ENCODE peak calls at places on chromosome 1, in seven cellular contexts. Y is sigmoid colon, A is suprapubic skin, F is transverse colon, Z is H1, C is prostate gland, Q is ovary. I is an unnamed sample.

GRCh38 chr1:19858894-19859293 is 23.3 kb upstream of the OTUD3 start:
- DNase-seq in F (no peak), Q (no peak), Y (no peak), A (no peak), Z (no peak), C (no peak), I (no peak)

GRCh38 chr1:45329445-45329844 is 2.8 kb downstream of the HPDL start:
- DNase-seq in A (no peak), Q (no peak), F (no peak), Y (no peak), C (no peak), Z (peak), I (no peak)

GRCh38 chr1:110594466-110595076 is 11.6 kb downstream of the KCNA2 start:
- DNase-seq in Z (no peak), C (no peak), A (no peak), F (no peak), Q (no peak), Y (no peak), I (no peak)

GRCh38 chr1:86990826-86991225 is 76.4 kb downstream of the HS2ST1 start:
- DNase-seq in F (no peak), Y (no peak), A (no peak), Q (no peak), Z (no peak), C (no peak), I (no peak)

GRCh38 chr1:174211486-174211885 is 52.2 kb downstream of the RABGAP1L start:
- DNase-seq in Z (no peak), F (no peak), C (no peak), Y (no peak), A (no peak), Q (no peak), I (no peak)

GRCh38 chr1:244318512-244318911 is 133.2 kb downstream of the ADSS2 start:
- DNase-seq in C (no peak), Q (no peak), A (no peak), Z (no peak), Y (no peak), F (no peak), I (no peak)

GRCh38 chr1:11071463-11072215 is 11.8 kb upstream of the SRM start:
- DNase-seq in Q (no peak), C (peak), F (no peak), Y (peak), A (peak), Z (no peak), I (no peak)

GRCh38 chr1:155871390-155871789 is 12.0 kb downstream of the SYT11 start:
- DNase-seq in Q (peak), C (no peak), A (no peak), Z (no peak), Y (peak), F (no peak), I (no peak)

GRCh38 chr1:54959241-54959640 is 21.2 kb upstream of the TMEM61 start:
- DNase-seq in Q (no peak), C (no peak), A (no peak), Z (no peak), Y (no peak), F (no peak), I (no peak)

GRCh38 chr1:58932820-58933598 is 149.2 kb upstream of the JUN start:
- DNase-seq in Z (no peak), Q (no peak), C (peak), A (no peak), F (peak), Y (no peak), I (no peak)

GRCh38 chr1:56934400-56935080 is 31.3 kb downstream of the C8B start:
- DNase-seq in F (no peak), Q (no peak), C (no peak), Z (no peak), A (no peak), Y (no peak), I (no peak)

GRCh38 chr1:174191255-174191906 is 32.1 kb downstream of the RABGAP1L start:
- DNase-seq in C (no peak), Z (no peak), Y (no peak), Q (no peak), A (no peak), F (no peak), I (no peak)

GRCh38 chr1:65422241-65423203 is 2.1 kb downstream of the LEPR start:
- DNase-seq in C (no peak), Z (no peak), Y (no peak), Q (no peak), A (no peak), F (no peak), I (no peak)
- TF ChIP-seq POLR2A in C (no peak), Z (no peak), Y (no peak), Q (no peak), A (no peak), F (no peak), I (no peak)

GRCh38 chr1:26159113-26160039 is 497 bp downstream of the FAM110D start:
- DNase-seq in Q (no peak), Y (no peak), F (no peak), A (no peak), C (no peak), Z (no peak), I (no peak)

GRCh38 chr1:26160527-26161407 is 1.9 kb downstream of the FAM110D start:
- DNase-seq in Y (no peak), F (no peak), A (no peak), C (no peak), Q (no peak), Z (no peak), I (no peak)

GRCh38 chr1:26162220-26162703 is 3.4 kb downstream of the FAM110D start:
- DNase-seq in A (no peak), C (no peak), Q (no peak), F (no peak), Y (no peak), Z (no peak), I (no peak)

GRCh38 chr1:26163684-26164035 is 4.8 kb downstream of the FAM110D start:
- DNase-seq in C (no peak), Y (no peak), F (no peak), Q (no peak), A (no peak), Z (no peak), I (no peak)

GRCh38 chr1:26161408-26162219 is 2.7 kb downstream of the FAM110D start:
- DNase-seq in A (no peak), F (peak), Q (peak), Y (no peak), C (no peak), Z (no peak), I (no peak)
- TF ChIP-seq POLR2A in A (no peak), F (no peak), Q (no peak), Y (no peak), C (no peak), Z (no peak), I (no peak)

GRCh38 chr1:27615346-27616004 is 11.5 kb upstream of the AHDC1 start:
- DNase-seq in Q (no peak), Z (no peak), F (no peak), C (no peak), Y (no peak), A (peak), I (no peak)
- TF ChIP-seq POLR2A in Q (no peak), Z (no peak), F (no peak), C (no peak), Y (no peak), A (no peak), I (no peak)

GRCh38 chr1:32032287-32032639 is 18.6 kb downstream of the KHDRBS1 start:
- DNase-seq in F (no peak), Z (no peak), C (no peak), Q (no peak), A (no peak), Y (no peak), I (no peak)

GRCh38 chr1:32028746-32029145 is 15.1 kb downstream of the KHDRBS1 start:
- DNase-seq in Q (no peak), C (no peak), Z (no peak), A (no peak), Y (no peak), F (no peak), I (no peak)

GRCh38 chr1:32035119-32035518 is 21.5 kb downstream of the KHDRBS1 start:
- DNase-seq in F (no peak), Z (no peak), C (no peak), Q (no peak), Y (no peak), A (no peak), I (no peak)

DNA sequence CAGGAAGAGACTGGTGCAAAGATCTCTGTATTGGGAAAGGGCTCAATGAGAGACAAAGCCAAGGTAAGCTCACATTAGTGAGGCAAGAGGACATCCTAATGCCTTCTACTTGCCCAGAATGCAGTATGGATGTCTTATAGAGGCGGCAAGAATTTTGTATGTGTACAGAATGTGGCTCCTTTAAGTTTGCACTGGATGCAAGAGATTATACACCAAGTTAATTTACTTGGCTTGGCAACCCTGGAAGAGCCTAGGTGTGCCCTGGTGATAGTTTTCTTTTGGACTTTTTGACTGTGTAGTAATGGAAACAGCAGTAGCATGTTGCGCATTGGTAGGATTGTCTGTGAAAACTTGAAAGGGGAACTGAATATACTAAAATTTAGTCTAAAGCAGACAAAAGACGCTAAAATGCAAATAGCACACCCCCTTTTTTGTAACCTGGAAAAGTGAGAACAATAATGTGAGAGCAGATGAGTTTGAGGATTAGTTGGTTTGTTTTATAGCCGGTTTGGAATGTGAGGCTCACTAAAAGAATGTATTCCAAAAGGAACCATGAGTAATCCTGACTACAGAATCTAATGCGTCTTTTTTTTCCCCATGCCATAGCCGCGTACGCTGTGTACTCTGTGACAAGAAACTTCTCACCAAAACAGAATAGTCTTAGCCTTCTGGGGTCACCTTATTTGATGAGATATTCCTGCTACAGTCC is 18.1 kb downstream of the KHDRBS1 start:
- DNase-seq in Y (no peak), C (no peak), Z (no peak), Q (no peak), A (no peak), F (no peak), I (no peak)
- TF ChIP-seq POLR2A in Y (no peak), C (no peak), Z (no peak), Q (no peak), A (no peak), F (no peak), I (no peak)

GRCh38 chr1:32981003-32981909 is 16.6 kb upstream of the RNF19B start:
- DNase-seq in Q (no peak), A (no peak), F (peak), Z (no peak), Y (no peak), C (peak), I (no peak)
- TF ChIP-seq POLR2A in Q (no peak), A (no peak), F (peak), Z (no peak), Y (no peak), C (peak), I (peak)

GRCh38 chr1:21287905-21288514 is 2.3 kb downstream of the ECE1 start:
- DNase-seq in C (no peak), A (no peak), F (no peak), Q (no peak), Z (no peak), Y (no peak), I (no peak)

GRCh38 chr1:21280482-21280881 is 9.8 kb downstream of the ECE1 start:
- DNase-seq in F (no peak), Y (no peak), Z (no peak), C (no peak), Q (no peak), A (no peak), I (no peak)

GRCh38 chr1:21283524-21283923 is 6.7 kb downstream of the ECE1 start:
- DNase-seq in C (no peak), A (no peak), Z (no peak), Q (no peak), Y (no peak), F (no peak), I (no peak)

GRCh38 chr1:21280011-21280471 is 10.2 kb downstream of the ECE1 start:
- DNase-seq in F (peak), A (no peak), Z (no peak), Y (no peak), C (no peak), Q (no peak), I (no peak)

DNA sequence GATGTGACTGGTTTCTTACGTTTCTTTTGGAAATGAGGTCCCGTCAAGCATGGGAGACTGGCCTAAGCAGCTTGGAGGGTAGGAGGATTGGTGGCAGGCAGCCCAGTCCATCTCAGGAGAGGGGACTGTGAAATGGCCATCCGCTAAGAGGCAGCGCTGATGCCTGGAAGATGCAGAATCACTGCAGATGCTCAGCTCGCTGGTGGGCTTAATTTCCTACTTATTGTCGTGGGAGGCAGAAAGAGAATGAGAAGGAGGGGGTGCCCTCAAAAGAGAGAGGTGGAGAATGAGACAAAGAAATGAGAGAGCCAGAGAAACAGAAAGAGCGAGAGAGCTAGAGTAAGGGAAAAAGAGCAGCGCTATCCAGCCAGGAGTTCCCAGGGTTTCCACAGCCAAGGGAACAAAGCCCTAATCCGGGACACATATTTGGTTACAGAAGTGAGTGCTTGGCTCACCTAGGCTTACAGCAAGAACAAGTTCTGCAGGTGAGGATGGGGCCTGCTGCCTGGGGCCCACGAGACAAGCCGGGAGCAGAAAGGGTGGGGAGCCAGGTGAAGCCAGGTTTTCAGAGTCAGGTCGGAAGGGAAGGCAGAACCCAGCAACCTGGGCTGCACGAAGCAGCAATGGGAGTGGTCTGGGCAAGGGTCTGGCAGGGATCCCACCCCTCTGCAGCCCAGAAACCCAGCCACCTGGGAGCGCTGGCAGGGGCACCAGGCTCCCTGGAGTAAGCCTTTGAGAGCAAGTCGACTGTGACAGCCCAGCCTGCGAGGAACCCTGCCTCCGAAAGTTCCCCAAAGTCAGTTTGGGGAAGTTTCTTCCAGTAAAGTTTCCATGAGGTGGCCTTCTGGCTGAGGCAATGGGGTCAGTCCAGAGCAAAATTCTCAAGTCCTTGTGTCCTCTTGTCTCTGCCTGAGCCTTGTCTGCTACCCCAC is 5.8 kb downstream of the ECE1 start:
- DNase-seq in Y (no peak), Q (no peak), Z (no peak), C (peak), A (no peak), F (no peak), I (no peak)
- TF ChIP-seq POLR2A in Y (no peak), Q (no peak), Z (no peak), C (no peak), A (no peak), F (no peak), I (no peak)

DNA sequence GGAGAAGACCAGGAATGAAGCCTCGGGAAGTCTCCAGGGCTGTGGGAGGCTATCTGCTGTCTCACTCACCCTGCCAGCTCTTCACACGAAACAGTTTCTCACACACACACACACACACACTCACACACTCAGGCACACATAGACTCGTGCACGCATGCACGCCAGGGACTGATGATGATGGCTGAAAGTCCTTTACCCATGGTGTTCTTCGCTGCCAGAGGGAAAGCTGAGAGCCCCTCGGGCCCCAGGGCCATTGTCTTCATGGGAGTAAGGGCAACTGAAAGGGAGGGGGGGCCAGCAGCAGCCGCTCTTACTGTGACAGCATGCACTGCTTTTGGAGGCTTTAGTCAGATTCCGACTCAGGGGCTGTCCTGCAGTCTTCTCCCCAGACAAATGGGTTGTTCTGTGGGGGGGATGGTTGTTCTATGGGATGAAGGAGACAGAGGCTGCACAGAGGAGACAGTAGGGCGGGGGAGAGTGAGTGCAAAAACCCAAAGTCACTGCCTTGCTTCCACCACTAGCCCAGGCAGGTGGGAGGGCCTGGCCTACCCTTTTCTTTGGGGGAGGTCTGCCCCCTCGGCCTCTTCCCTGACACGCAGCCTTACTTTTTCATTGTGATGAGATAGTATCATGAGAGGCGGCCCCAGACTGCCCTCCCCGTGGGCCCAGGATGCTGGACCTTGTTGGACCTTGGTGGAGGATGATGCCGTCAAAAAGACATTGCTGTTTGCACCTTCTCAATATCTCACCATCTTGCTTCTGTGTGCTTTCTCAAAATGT is 29.0 kb downstream of the STUM start:
- DNase-seq in Y (peak), F (no peak), C (no peak), A (no peak), Q (no peak), Z (no peak), I (no peak)
- TF ChIP-seq POLR2A in Y (no peak), F (no peak), C (no peak), A (no peak), Q (no peak), Z (no peak), I (no peak)

I was measured in esophagus squamous epithelium.